ENCODE peak calls at places on chromosomes 11 and 22, in seven cellular contexts. S is tibial nerve; R is naive thymus-derived CD4-positive, alpha-beta T cell; L is left ventricle myocardium inferior; X is adipocyte; C is HAP-1; K is gastrocnemius medialis. F is an unnamed sample.

GRCh38 chr22:49046546-49047305 is 780.9 kb downstream of the BRD1 start:
- DNase-seq in C (peak; percentile 35), R (no peak), S (no peak), L (no peak), K (no peak), X (no peak), F (no peak)

GRCh38 chr11:60625262-60625661 is 74.2 kb upstream of the MS4A8 start:
- DNase-seq in S (no peak), X (peak; percentile 32), C (peak; percentile 13), L (no peak), K (no peak), R (no peak), F (no peak)

GRCh38 chr11:74138572-74138971 is 32.2 kb downstream of the C2CD3 start:
- DNase-seq in S (no peak), X (peak; percentile 91), K (peak; percentile 50), L (no peak), R (no peak), C (no peak), F (no peak)

GRCh38 chr11:70048279-70049024 is 29.7 kb upstream of the ANO1 start:
- DNase-seq in L (no peak), R (no peak), K (no peak), X (no peak), C (no peak), S (no peak), F (no peak)

GRCh38 chr11:36411202-36411640 is 98.9 kb downstream of the TRAF6 start:
- DNase-seq in X (no peak), K (peak; percentile 12), S (no peak), L (no peak), C (no peak), R (no peak), F (no peak)

GRCh38 chr11:70129051-70129592 is 51.0 kb downstream of the ANO1 start:
- DNase-seq in S (no peak), C (no peak), R (no peak), L (no peak), K (no peak), X (no peak), F (no peak)

GRCh38 chr22:36753120-36753802 is 22.7 kb downstream of the IFT27 start:
- DNase-seq in S (no peak), X (peak; percentile 6), K (no peak), C (no peak), R (no peak), L (no peak), F (no peak)

GRCh38 chr11:43316451-43316850 is 4.7 kb downstream of the API5 start:
- DNase-seq in S (no peak), K (no peak), R (no peak), L (no peak), X (peak; percentile 32), C (no peak), F (peak; percentile 5)

GRCh38 chr11:125881291-125881690 is 6.2 kb upstream of the HYLS1 start:
- DNase-seq in K (no peak), L (no peak), X (no peak), R (no peak), S (no peak), C (no peak), F (no peak)

GRCh38 chr11:9210224-9210921 is 54.8 kb downstream of the DENND5A start:
- DNase-seq in S (no peak), K (no peak), R (no peak), C (no peak), X (no peak), L (no peak), F (no peak)

GRCh38 chr11:130609121-130610035 is 160.9 kb downstream of the ADAMTS15 start:
- DNase-seq in L (peak; percentile 88), S (peak; percentile 94), K (peak; percentile 83), R (no peak), C (no peak), X (peak; percentile 78), F (no peak)

GRCh38 chr11:11441091-11441490 is 88.0 kb upstream of the CSNK2A3 start:
- DNase-seq in S (no peak), X (no peak), C (no peak), K (no peak), R (no peak), L (no peak), F (no peak)

GRCh38 chr22:27918351-27919221 is 470 bp downstream of the PITPNB start:
- DNase-seq in X (peak; percentile 79), R (peak; percentile 31), S (peak; percentile 15), C (peak; percentile 12), K (peak; percentile 14), L (peak; percentile 46), F (peak; percentile 33)

GRCh38 chr11:19912206-19913118 is 199.8 kb downstream of the NAV2 start:
- DNase-seq in C (peak; percentile 62), X (peak; percentile 64), S (no peak), L (no peak), R (no peak), K (no peak), F (no peak)

GRCh38 chr11:48148749-48149148 is 67.9 kb upstream of the OR4B1 start:
- DNase-seq in R (no peak), C (no peak), L (no peak), S (no peak), K (no peak), X (peak; percentile 25), F (no peak)

GRCh38 chr22:49767355-49768062 is 60.2 kb downstream of the BRD1 start:
- DNase-seq in X (peak; percentile 38), C (peak; percentile 52), S (no peak), L (peak; percentile 7), R (peak; percentile 49), K (no peak), F (peak; percentile 18)

GRCh38 chr11:31816467-31817053 is 5.4 kb upstream of the PAX6 start:
- DNase-seq in X (no peak), R (no peak), L (no peak), C (no peak), S (no peak), K (no peak), F (no peak)

GRCh38 chr11:31818874-31819331 is 7.8 kb upstream of the PAX6 start:
- DNase-seq in C (no peak), R (no peak), X (no peak), K (no peak), L (no peak), S (no peak), F (no peak)

GRCh38 chr11:31815743-31816466 is 4.8 kb upstream of the PAX6 start:
- DNase-seq in X (peak; percentile 32), S (no peak), C (no peak), K (no peak), R (no peak), L (no peak), F (no peak)

GRCh38 chr11:31817621-31818493 is 6.7 kb upstream of the PAX6 start:
- DNase-seq in X (no peak), L (no peak), R (no peak), S (no peak), K (no peak), C (no peak), F (no peak)

DNA sequence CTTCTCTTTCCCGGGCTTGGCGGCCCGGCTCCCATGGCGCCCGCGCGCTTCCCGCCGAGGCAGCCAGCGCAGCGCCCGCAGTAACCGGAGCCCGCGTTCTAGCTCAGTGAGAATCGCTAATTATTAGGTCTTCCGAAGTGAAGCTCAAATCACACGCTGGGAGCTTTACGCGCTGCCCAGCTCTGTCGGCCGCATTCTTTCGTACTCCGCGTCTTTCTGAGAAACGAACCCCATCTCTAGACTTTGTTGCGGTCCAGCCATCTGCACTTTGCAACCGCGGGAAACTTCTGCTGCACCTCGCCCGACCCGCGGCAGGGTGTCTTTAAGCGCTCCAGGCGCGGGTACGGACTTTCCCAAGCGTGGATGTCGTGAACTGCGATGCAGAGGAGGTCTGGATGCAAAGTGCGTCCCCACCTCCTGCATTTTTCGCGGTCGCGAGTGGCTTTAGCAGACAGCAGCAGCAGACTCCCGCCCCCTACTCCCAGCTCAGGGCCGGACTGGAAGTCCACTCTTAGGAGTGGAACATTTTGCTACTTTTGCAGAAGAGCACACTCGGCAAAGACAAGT is 6.0 kb upstream of the PAX6 start:
- DNase-seq in R (no peak), S (no peak), L (no peak), K (no peak), X (no peak), C (no peak), F (no peak)
- H3K4me3 ChIP-seq in R (peak overlapping the region; percentile 24), S (no peak overlapping the region), L (peak overlapping the region; percentile 56), K (peak overlapping the region; percentile 46), X (no peak overlapping the region), C (peak overlapping the region; percentile 7), F (peak overlapping the region; percentile 32)

GRCh38 chr11:34811858-34812257 is 104.3 kb downstream of the APIP start:
- DNase-seq in X (no peak), L (no peak), S (no peak), K (no peak), R (no peak), C (no peak), F (no peak)
- H3K4me1 ChIP-seq in X (no peaks in the 10 kb centered on the region), L (no peaks in the 10 kb centered on the region), S (no peaks in the 10 kb centered on the region), K (no peaks in the 10 kb centered on the region), R (no peaks in the 10 kb centered on the region), C (no peaks in the 10 kb centered on the region), F (no peaks in the 10 kb centered on the region)

GRCh38 chr22:33842006-33842354 is 78.3 kb downstream of the LARGE1 start:
- DNase-seq in R (no peak), K (no peak), L (no peak), S (no peak), C (no peak), X (no peak), F (no peak)

GRCh38 chr22:33842421-33843094 is 77.7 kb downstream of the LARGE1 start:
- DNase-seq in K (no peak), L (no peak), C (no peak), R (no peak), S (no peak), X (no peak), F (no peak)

GRCh38 chr22:33848251-33848650 is 72.0 kb downstream of the LARGE1 start:
- DNase-seq in R (no peak), X (no peak), C (no peak), L (no peak), K (no peak), S (no peak), F (no peak)

GRCh38 chr22:33841281-33842005 is 78.8 kb downstream of the LARGE1 start:
- DNase-seq in L (no peak), X (no peak), K (no peak), R (no peak), S (no peak), C (no peak), F (no peak)

GRCh38 chr22:33844273-33844672 is 76.0 kb downstream of the LARGE1 start:
- DNase-seq in K (no peak), C (no peak), R (no peak), S (no peak), X (no peak), L (no peak), F (no peak)
- H3K4me3 ChIP-seq in K (no peak overlapping the region), C (no peak overlapping the region), R (no peak overlapping the region), S (no peak overlapping the region), X (no peak overlapping the region), L (no peak overlapping the region), F (no peak overlapping the region)

GRCh38 chr22:40368016-40368415 is 2.4 kb upstream of the SGSM3 start:
- DNase-seq in L (no peak), K (no peak), R (no peak), X (no peak), C (no peak), S (no peak), F (no peak)
- H3K4me1 ChIP-seq in L (peaks cover 37% of the 10 kb centered on the region), K (peaks cover 21% of the 10 kb centered on the region), R (peaks cover 13% of the 10 kb centered on the region), X (peaks cover 3% of the 10 kb centered on the region), C (peaks cover 4% of the 10 kb centered on the region), S (no peaks in the 10 kb centered on the region), F (no peaks in the 10 kb centered on the region)

F was measured in effector memory CD4-positive, alpha-beta T cell.